ENCODE peak calls at places on chromosomes 13 and 19, in nine cellular contexts. U is A673; X is brain microvascular endothelial cell; Y is heart right ventricle; Q is CD8-positive, alpha-beta memory T cell; D is GM23338; S is neural progenitor cell; W is trophoblast cell; C is tibial artery. B is an unnamed sample.

GRCh38 chr13:113656015-113656588 is 1.9 kb downstream of the ATP4B start:
- DNase-seq in X (no peak), S (no peak), W (no peak), Y (no peak), C (peak), U (no peak), D (no peak), Q (no peak), B (no peak)

GRCh38 chr19:46546194-46546896 is 50.7 kb upstream of the PNMA8B start:
- DNase-seq in W (peak), Q (no peak), U (peak), D (peak), X (peak), C (no peak), S (peak), Y (peak), B (peak)

GRCh38 chr13:37442996-37443395 is 155.6 kb downstream of the POSTN start:
- DNase-seq in U (no peak), Q (no peak), S (no peak), D (no peak), C (no peak), Y (no peak), W (no peak), X (no peak), B (no peak)

GRCh38 chr13:80363890-80364503 is 23.1 kb upstream of the SPRY2 start:
- DNase-seq in C (no peak), X (no peak), U (peak), S (peak), Q (no peak), D (peak), Y (no peak), W (peak), B (peak)

GRCh38 chr13:78241278-78241919 is 322.8 kb upstream of the EDNRB start:
- DNase-seq in X (peak), Q (no peak), Y (no peak), S (peak), U (peak), C (no peak), W (peak), D (peak), B (peak)

GRCh38 chr19:7385062-7385461 is 36.3 kb downstream of the ARHGEF18 start:
- DNase-seq in W (no peak), Q (no peak), C (no peak), Y (no peak), S (no peak), U (no peak), X (no peak), D (no peak), B (no peak)

GRCh38 chr19:54160948-54161347 is 1.4 kb upstream of the LENG1 start:
- DNase-seq in S (no peak), X (no peak), C (no peak), D (peak), W (no peak), Q (no peak), U (no peak), Y (no peak), B (no peak)

GRCh38 chr19:3201072-3201700 is 15.5 kb downstream of the NCLN start:
- DNase-seq in U (no peak), X (no peak), D (no peak), S (no peak), W (no peak), Y (no peak), C (no peak), Q (no peak), B (no peak)

GRCh38 chr19:48511800-48512503 is at the start of gene LMTK3:
- DNase-seq in C (no peak), W (no peak), X (no peak), D (peak), Q (peak), Y (no peak), U (peak), S (peak), B (peak)

GRCh38 chr13:58882556-58882955 is 1251.0 kb downstream of the PCDH17 start:
- DNase-seq in X (no peak), S (no peak), Q (no peak), Y (no peak), W (no peak), D (no peak), C (no peak), U (peak), B (no peak)

GRCh38 chr13:96963786-96964475 is 30.3 kb downstream of the OXGR1 start:
- DNase-seq in Q (no peak), Y (no peak), C (no peak), D (no peak), U (no peak), S (no peak), W (peak), X (no peak), B (no peak)

GRCh38 chr13:101339202-101339601 is 77.1 kb downstream of the NALCN start:
- DNase-seq in C (no peak), Q (no peak), U (no peak), W (no peak), Y (no peak), D (no peak), S (no peak), X (no peak), B (no peak)

GRCh38 chr13:33007237-33007636 is 9.0 kb upstream of the KL start:
- DNase-seq in X (no peak), W (no peak), Y (no peak), Q (no peak), S (no peak), U (no peak), C (no peak), D (no peak), B (no peak)

GRCh38 chr19:3575260-3575741 is 2.6 kb downstream of the HMG20B start:
- DNase-seq in Q (no peak), U (no peak), D (peak), X (peak), S (peak), C (no peak), Y (no peak), W (peak), B (peak)

GRCh38 chr19:687569-688166 is 7.6 kb downstream of the PRSS57 start:
- DNase-seq in S (no peak), Q (no peak), C (no peak), W (peak), X (no peak), Y (no peak), U (no peak), D (no peak), B (no peak)

GRCh38 chr19:37986048-37986750 is 79.2 kb downstream of the SIPA1L3 start:
- DNase-seq in D (no peak), S (no peak), Y (no peak), W (no peak), C (no peak), Q (no peak), X (no peak), U (no peak), B (peak)

GRCh38 chr13:75621147-75621546 is 15.0 kb upstream of the LMO7 start:
- DNase-seq in D (no peak), W (peak), C (no peak), Q (no peak), U (peak), S (no peak), X (peak), Y (no peak), B (no peak)

GRCh38 chr19:44653977-44654784 is 10.5 kb downstream of the PVR start:
- DNase-seq in Q (peak), C (peak), U (peak), Y (peak), S (peak), W (peak), D (peak), X (peak), B (peak)

GRCh38 chr19:44807162-44807561 is 1.7 kb upstream of the BCAM start:
- DNase-seq in Q (no peak), Y (no peak), U (no peak), W (peak), C (no peak), X (no peak), S (no peak), D (peak), B (no peak)

GRCh38 chr19:46639356-46640061 is 3.5 kb upstream of the GNG8 start:
- DNase-seq in U (peak), D (peak), S (peak), C (peak), W (peak), X (no peak), Q (no peak), Y (peak), B (no peak)

GRCh38 chr19:50723735-50724521 is 764 bp downstream of the CLEC11A start:
- DNase-seq in U (no peak), Q (no peak), W (no peak), C (no peak), S (no peak), D (no peak), Y (no peak), X (no peak), B (no peak)

GRCh38 chr19:51687791-51688664 is 5.1 kb upstream of the SPACA6 start:
- DNase-seq in D (peak), U (peak), Y (peak), C (peak), Q (no peak), X (peak), W (peak), S (peak), B (no peak)

GRCh38 chr13:95182570-95183285 is 118.5 kb downstream of the ABCC4 start:
- DNase-seq in C (no peak), Y (no peak), W (no peak), X (no peak), D (no peak), S (no peak), U (no peak), Q (no peak), B (no peak)

GRCh38 chr19:11422163-11423068 is 3.3 kb upstream of the RGL3 start:
- DNase-seq in C (peak), D (peak), X (peak), Y (peak), S (peak), W (peak), Q (peak), U (peak), B (peak)

GRCh38 chr13:112134150-112135075 is 67.5 kb downstream of the SOX1 start:
- DNase-seq in S (no peak), U (no peak), Y (no peak), D (no peak), W (no peak), Q (no peak), C (no peak), X (no peak), B (no peak)

GRCh38 chr13:18235172-18235571 is 946.5 kb downstream of the TUBA3C start:
- DNase-seq in W (no peak), Q (no peak), C (no peak), Y (no peak), D (no peak), S (no peak), X (no peak), U (no peak), B (no peak)

GRCh38 chr19:51002542-51003311 is 1.3 kb upstream of the KLK8 start:
- DNase-seq in S (peak), W (no peak), X (no peak), D (peak), U (peak), C (no peak), Q (no peak), Y (no peak), B (peak)

GRCh38 chr13:48560657-48561337 is 27.9 kb upstream of the RCBTB2 start:
- DNase-seq in X (no peak), S (no peak), W (no peak), Q (no peak), Y (no peak), D (no peak), U (no peak), C (no peak), B (no peak)

GRCh38 chr19:13537454-13537853 is 31.2 kb upstream of the CACNA1A start:
- DNase-seq in W (no peak), Y (no peak), C (no peak), X (no peak), S (peak), Q (no peak), D (peak), U (peak), B (no peak)

GRCh38 chr19:4967738-4968461 is 1.0 kb upstream of the KDM4B start:
- DNase-seq in Y (no peak), C (no peak), U (no peak), D (no peak), W (peak), Q (no peak), S (peak), X (no peak), B (peak)

GRCh38 chr13:102220681-102221228 is 181.1 kb downstream of the FGF14 start:
- DNase-seq in Y (no peak), S (no peak), X (no peak), Q (no peak), D (no peak), W (no peak), U (peak), C (no peak), B (no peak)

GRCh38 chr13:48231948-48232347 is 1.1 kb upstream of the ITM2B start:
- DNase-seq in X (no peak), Y (no peak), U (no peak), S (no peak), W (no peak), C (no peak), D (no peak), Q (no peak), B (no peak)

GRCh38 chr13:50340566-50341287 is 325.5 kb downstream of the KCNRG start:
- DNase-seq in C (no peak), Q (no peak), D (peak), Y (no peak), S (peak), U (no peak), W (peak), X (no peak), B (no peak)

GRCh38 chr19:17831419-17831888 is 10.1 kb upstream of the INSL3 start:
- DNase-seq in S (peak), W (no peak), D (peak), Y (no peak), U (no peak), Q (no peak), X (no peak), C (no peak), B (no peak)

GRCh38 chr19:17834350-17835181 is 13.2 kb downstream of the JAK3 start:
- DNase-seq in W (no peak), D (peak), S (peak), Y (no peak), X (no peak), C (no peak), Q (no peak), U (no peak), B (no peak)

GRCh38 chr19:17832443-17833208 is 11.3 kb upstream of the INSL3 start:
- DNase-seq in U (no peak), Y (no peak), D (no peak), C (no peak), X (no peak), Q (no peak), W (peak), S (no peak), B (no peak)

GRCh38 chr19:17829855-17830566 is 8.7 kb upstream of the INSL3 start:
- DNase-seq in W (peak), Q (no peak), C (no peak), U (no peak), Y (no peak), X (peak), D (peak), S (peak), B (no peak)

DNA sequence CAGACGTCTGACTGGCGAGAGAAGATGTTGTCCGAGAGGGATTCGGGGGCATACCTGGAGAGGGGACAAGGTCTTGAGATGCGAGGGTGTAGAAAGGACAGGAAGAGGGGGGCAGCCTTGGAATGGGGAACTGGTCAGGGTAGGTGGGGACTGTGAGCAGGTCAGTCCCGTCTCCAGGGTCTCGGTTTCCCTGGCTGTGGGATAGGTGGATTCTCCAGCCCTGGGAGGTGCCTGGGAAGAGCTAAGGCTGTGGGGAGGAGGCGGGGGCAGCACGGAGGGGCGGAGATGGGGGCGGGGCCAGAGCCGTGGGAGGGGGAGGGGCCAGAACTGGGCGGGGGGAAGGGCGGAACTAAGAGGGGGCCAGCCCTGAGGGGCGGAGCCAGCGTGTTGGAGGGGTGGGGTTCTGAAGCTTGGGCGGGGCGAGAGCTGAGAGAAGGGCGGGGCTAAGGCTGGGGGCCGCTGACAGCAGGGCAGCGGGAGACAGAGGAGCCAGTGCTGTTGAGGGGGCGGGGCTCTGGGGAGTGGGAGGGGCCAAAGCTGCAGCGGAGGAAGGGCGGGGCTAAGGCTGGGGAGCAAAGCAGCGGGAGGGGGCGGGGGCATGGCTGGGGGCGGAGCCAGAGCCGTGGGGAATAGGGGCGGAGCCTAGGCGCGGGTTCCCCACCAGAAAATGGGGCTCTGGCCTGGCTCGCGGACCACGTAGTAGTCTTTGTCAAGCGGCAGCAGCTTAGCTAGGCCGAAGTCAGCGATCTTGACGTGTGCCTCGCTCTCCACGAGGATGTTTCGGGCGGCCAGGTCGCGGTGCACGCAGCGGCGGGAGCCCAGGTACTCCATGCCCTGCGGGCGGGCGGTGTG is 9.5 kb upstream of the INSL3 start:
- DNase-seq in W (peak), Y (peak), U (peak), Q (no peak), X (peak), D (peak), S (peak), C (no peak), B (peak)
- H3K4me3 ChIP-seq in W (no peak), Y (peak), U (no peak), Q (no peak), X (peak), D (peak), S (peak), C (no peak), B (no peak)

GRCh38 chr13:21948781-21949474 is 278.1 kb downstream of the FGF9 start:
- DNase-seq in C (no peak), Y (no peak), Q (no peak), S (no peak), X (no peak), D (no peak), W (no peak), U (no peak), B (no peak)

GRCh38 chr13:21944610-21945009 is 273.7 kb downstream of the FGF9 start:
- DNase-seq in C (no peak), X (no peak), Y (no peak), U (no peak), D (no peak), W (no peak), S (no peak), Q (no peak), B (no peak)

GRCh38 chr13:21945195-21945594 is 274.3 kb downstream of the FGF9 start:
- DNase-seq in C (no peak), X (no peak), S (no peak), Y (no peak), W (no peak), Q (no peak), U (no peak), D (no peak), B (no peak)

GRCh38 chr13:21949818-21950429 is 279.1 kb downstream of the FGF9 start:
- DNase-seq in Y (no peak), U (no peak), S (no peak), Q (no peak), D (no peak), C (no peak), X (no peak), W (no peak), B (no peak)
- H3K27ac ChIP-seq in Y (no peak), U (no peak), S (no peak), Q (no peak), D (no peak), C (no peak), X (no peak), W (no peak), B (no peak)

DNA sequence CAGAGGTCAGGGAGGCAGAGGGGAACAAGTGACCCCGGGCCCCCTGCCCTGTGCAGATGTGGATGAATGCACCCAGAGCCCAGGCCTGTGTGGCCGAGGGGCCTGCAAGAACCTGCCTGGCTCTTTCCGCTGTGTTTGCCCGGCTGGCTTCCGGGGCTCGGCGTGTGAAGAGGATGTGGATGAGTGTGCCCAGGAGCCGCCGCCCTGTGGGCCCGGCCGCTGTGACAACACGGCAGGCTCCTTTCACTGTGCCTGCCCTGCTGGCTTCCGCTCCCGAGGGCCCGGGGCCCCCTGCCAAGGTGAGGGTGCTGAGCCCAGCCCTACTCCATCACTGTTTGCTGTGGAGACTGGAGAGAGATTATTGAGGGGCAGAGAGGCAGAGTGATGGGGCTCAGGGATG is 9.9 kb downstream of the LTBP4 start:
- DNase-seq in Q (no peak), S (no peak), D (no peak), C (no peak), Y (no peak), U (no peak), X (no peak), W (no peak), B (no peak)
- H3K4me3 ChIP-seq in Q (no peak), S (no peak), D (no peak), C (no peak), Y (no peak), U (no peak), X (no peak), W (no peak), B (peak)

GRCh38 chr13:28557725-28558124 is 62.8 kb upstream of the FLT1 start:
- DNase-seq in U (no peak), C (no peak), S (no peak), Q (no peak), W (no peak), X (no peak), D (no peak), Y (no peak), B (no peak)

GRCh38 chr13:28558126-28558525 is 63.2 kb upstream of the FLT1 start:
- DNase-seq in S (no peak), U (peak), W (peak), D (no peak), X (peak), Y (no peak), Q (no peak), C (no peak), B (no peak)

GRCh38 chr13:28559636-28560259 is 64.8 kb upstream of the FLT1 start:
- DNase-seq in Y (no peak), X (no peak), W (peak), C (no peak), D (no peak), U (no peak), S (no peak), Q (no peak), B (no peak)

GRCh38 chr13:28560612-28561011 is 65.7 kb upstream of the FLT1 start:
- DNase-seq in D (no peak), U (no peak), W (peak), S (no peak), C (no peak), Y (no peak), Q (no peak), X (no peak), B (no peak)

GRCh38 chr13:28558567-28558966 is 63.6 kb upstream of the FLT1 start:
- DNase-seq in Y (peak), U (no peak), X (peak), S (no peak), W (no peak), D (no peak), Q (no peak), C (no peak), B (no peak)
- H3K27ac ChIP-seq in Y (no peak), U (peak), X (peak), S (no peak), W (no peak), D (no peak), Q (no peak), C (no peak), B (no peak)

GRCh38 chr19:53103903-53104203 is 631 bp upstream of the ZNF160 start:
- DNase-seq in Y (no peak), Q (no peak), C (no peak), D (no peak), X (no peak), S (no peak), U (no peak), W (peak), B (no peak)

GRCh38 chr19:53102701-53103140 is 501 bp downstream of the ZNF160 start:
- DNase-seq in C (no peak), D (peak), Y (peak), U (peak), S (peak), Q (peak), X (peak), W (peak), B (peak)

GRCh38 chr19:53103141-53103902 is at the start of gene ZNF160:
- DNase-seq in S (peak), C (peak), X (peak), U (peak), D (peak), W (peak), Q (peak), Y (peak), B (peak)

GRCh38 chr19:53101518-53101917 is 1.7 kb downstream of the ZNF160 start:
- DNase-seq in Y (no peak), Q (no peak), X (peak), D (peak), W (no peak), C (no peak), S (no peak), U (no peak), B (peak)

GRCh38 chr19:53102186-53102585 is 1.0 kb downstream of the ZNF160 start:
- DNase-seq in U (no peak), X (no peak), W (no peak), C (no peak), S (peak), Q (no peak), D (no peak), Y (no peak), B (no peak)
- H3K4me3 ChIP-seq in U (peak), X (peak), W (no peak), C (peak), S (peak), Q (peak), D (peak), Y (peak), B (peak)